ENCODE peak calls at places on chromosomes 7 and 10, in four cellular contexts. One of them, this sample, is unnamed.

GRCh38 chr7:74657692-74658170 is at the start of gene GTF2I:
- DNase-seq in GM23338: no peak
- DNase-seq in GM20000: no peak
- DNase-seq in upper lobe of right lung: no peak
- DNase-seq in this sample: no peak

GRCh38 chr7:133681529-133681928 is 428.7 kb downstream of the EXOC4 start:
- DNase-seq in GM23338: no peak
- DNase-seq in GM20000: no peak
- DNase-seq in upper lobe of right lung: no peak
- DNase-seq in this sample: no peak

GRCh38 chr10:124996854-124997215 is 54.9 kb downstream of the ZRANB1 start:
- DNase-seq in GM23338: no peak
- DNase-seq in GM20000: peak
- DNase-seq in upper lobe of right lung: no peak
- DNase-seq in this sample: peak

GRCh38 chr10:121956111-121957061 is 18.6 kb downstream of the NSMCE4A start:
- DNase-seq in GM23338: no peak
- DNase-seq in GM20000: no peak
- DNase-seq in upper lobe of right lung: no peak
- DNase-seq in this sample: no peak

GRCh38 chr7:45992831-45993230 is 71.8 kb upstream of the IGFBP3 start:
- DNase-seq in GM23338: no peak
- DNase-seq in GM20000: no peak
- DNase-seq in upper lobe of right lung: no peak
- DNase-seq in this sample: no peak

GRCh38 chr10:22682237-22683192 is 31.9 kb downstream of the PIP4K2A start:
- DNase-seq in GM23338: no peak
- DNase-seq in GM20000: no peak
- DNase-seq in upper lobe of right lung: no peak
- DNase-seq in this sample: no peak

GRCh38 chr10:119335671-119336353 is 128.4 kb downstream of the GRK5 start:
- DNase-seq in GM23338: no peak
- DNase-seq in GM20000: no peak
- DNase-seq in upper lobe of right lung: no peak
- DNase-seq in this sample: no peak

GRCh38 chr7:133303372-133303771 is 50.5 kb downstream of the EXOC4 start:
- DNase-seq in GM23338: no peak
- DNase-seq in GM20000: no peak
- DNase-seq in upper lobe of right lung: no peak
- DNase-seq in this sample: no peak

GRCh38 chr7:135167360-135167759 is 3.1 kb downstream of the CYREN start:
- DNase-seq in GM23338: no peak
- DNase-seq in GM20000: no peak
- DNase-seq in upper lobe of right lung: no peak
- DNase-seq in this sample: peak

GRCh38 chr7:137801003-137801402 is 45.8 kb downstream of the DGKI start:
- DNase-seq in GM23338: no peak
- DNase-seq in GM20000: no peak
- DNase-seq in upper lobe of right lung: no peak
- DNase-seq in this sample: no peak

GRCh38 chr10:100654835-100655759 is 90.3 kb upstream of the PAX2 start:
- DNase-seq in GM23338: peak
- DNase-seq in GM20000: no peak
- DNase-seq in upper lobe of right lung: no peak
- DNase-seq in this sample: peak

GRCh38 chr7:137882806-137883205 is 36.0 kb upstream of the DGKI start:
- DNase-seq in GM23338: no peak
- DNase-seq in GM20000: no peak
- DNase-seq in upper lobe of right lung: no peak
- DNase-seq in this sample: no peak

GRCh38 chr10:78865518-78865835 is 203.3 kb upstream of the ZMIZ1 start:
- DNase-seq in GM23338: no peak
- DNase-seq in GM20000: no peak
- DNase-seq in upper lobe of right lung: no peak
- DNase-seq in this sample: no peak

GRCh38 chr10:124703778-124704427 is 40.3 kb downstream of the FAM53B start:
- DNase-seq in GM23338: no peak
- DNase-seq in GM20000: no peak
- DNase-seq in upper lobe of right lung: no peak
- DNase-seq in this sample: no peak

GRCh38 chr10:115129752-115130151 is 36.6 kb downstream of the ATRNL1 start:
- DNase-seq in GM23338: peak
- DNase-seq in GM20000: peak
- DNase-seq in upper lobe of right lung: no peak
- DNase-seq in this sample: no peak

GRCh38 chr10:119201233-119201632 is 6.1 kb upstream of the GRK5 start:
- DNase-seq in GM23338: no peak
- DNase-seq in GM20000: no peak
- DNase-seq in upper lobe of right lung: no peak
- DNase-seq in this sample: no peak

GRCh38 chr10:22320591-22321155 is at the start of gene BMI1:
- DNase-seq in GM23338: peak
- DNase-seq in GM20000: peak
- DNase-seq in upper lobe of right lung: peak
- DNase-seq in this sample: peak

GRCh38 chr7:1694981-1695511 is 25.0 kb downstream of the ELFN1 start:
- DNase-seq in GM23338: no peak
- DNase-seq in GM20000: no peak
- DNase-seq in upper lobe of right lung: peak
- DNase-seq in this sample: no peak

GRCh38 chr7:936131-937054 is 18.1 kb downstream of the ADAP1 start:
- DNase-seq in GM23338: no peak
- DNase-seq in GM20000: peak
- DNase-seq in upper lobe of right lung: peak
- DNase-seq in this sample: peak

GRCh38 chr7:134593530-134594392 is 44.9 kb downstream of the AKR1B15 start:
- DNase-seq in GM23338: no peak
- DNase-seq in GM20000: no peak
- DNase-seq in upper lobe of right lung: no peak
- DNase-seq in this sample: no peak

GRCh38 chr7:69596723-69597277 is 1.5 kb upstream of the AUTS2 start:
- DNase-seq in GM23338: no peak
- DNase-seq in GM20000: peak
- DNase-seq in upper lobe of right lung: no peak
- DNase-seq in this sample: no peak

GRCh38 chr7:137642467-137642866 is 204.3 kb downstream of the DGKI start:
- DNase-seq in GM23338: no peak
- DNase-seq in GM20000: no peak
- DNase-seq in upper lobe of right lung: no peak
- DNase-seq in this sample: no peak

GRCh38 chr7:112484671-112485097 is 3.9 kb downstream of the LSMEM1 start:
- DNase-seq in GM23338: no peak
- DNase-seq in GM20000: no peak
- DNase-seq in upper lobe of right lung: no peak
- DNase-seq in this sample: no peak

GRCh38 chr10:72229261-72230251 is 13.5 kb upstream of the ASCC1 start:
- DNase-seq in GM23338: no peak
- DNase-seq in GM20000: no peak
- DNase-seq in upper lobe of right lung: no peak
- DNase-seq in this sample: no peak

GRCh38 chr7:74708569-74709275 is 51.2 kb downstream of the GTF2I start:
- DNase-seq in GM23338: no peak
- DNase-seq in GM20000: no peak
- DNase-seq in upper lobe of right lung: no peak
- DNase-seq in this sample: no peak

GRCh38 chr7:104791065-104791464 is 222.9 kb upstream of the KMT2E start:
- DNase-seq in GM23338: no peak
- DNase-seq in GM20000: no peak
- DNase-seq in upper lobe of right lung: no peak
- DNase-seq in this sample: no peak

GRCh38 chr7:131690446-131690845 is 134.0 kb upstream of the PODXL start:
- DNase-seq in GM23338: no peak
- DNase-seq in GM20000: no peak
- DNase-seq in upper lobe of right lung: no peak
- DNase-seq in this sample: no peak

GRCh38 chr7:1901431-1902210 is 231.5 kb downstream of the ELFN1 start:
- DNase-seq in GM23338: no peak
- DNase-seq in GM20000: no peak
- DNase-seq in upper lobe of right lung: peak
- DNase-seq in this sample: no peak

GRCh38 chr7:74317146-74317782 is 28.1 kb downstream of the CLIP2 start:
- DNase-seq in GM23338: no peak
- DNase-seq in GM20000: no peak
- DNase-seq in upper lobe of right lung: no peak
- DNase-seq in this sample: no peak

GRCh38 chr10:71211759-71212248 is 566 bp upstream of the UNC5B start:
- DNase-seq in GM23338: no peak
- DNase-seq in GM20000: no peak
- DNase-seq in upper lobe of right lung: no peak
- DNase-seq in this sample: peak

GRCh38 chr10:71211053-71211452 is 1.3 kb upstream of the UNC5B start:
- DNase-seq in GM23338: no peak
- DNase-seq in GM20000: no peak
- DNase-seq in upper lobe of right lung: peak
- DNase-seq in this sample: peak

GRCh38 chr10:71207578-71207977 is 4.8 kb upstream of the UNC5B start:
- DNase-seq in GM23338: no peak
- DNase-seq in GM20000: no peak
- DNase-seq in upper lobe of right lung: no peak
- DNase-seq in this sample: no peak

GRCh38 chr10:71210031-71210871 is 2.1 kb upstream of the UNC5B start:
- DNase-seq in GM23338: no peak
- DNase-seq in GM20000: no peak
- DNase-seq in upper lobe of right lung: peak
- DNase-seq in this sample: no peak

DNA sequence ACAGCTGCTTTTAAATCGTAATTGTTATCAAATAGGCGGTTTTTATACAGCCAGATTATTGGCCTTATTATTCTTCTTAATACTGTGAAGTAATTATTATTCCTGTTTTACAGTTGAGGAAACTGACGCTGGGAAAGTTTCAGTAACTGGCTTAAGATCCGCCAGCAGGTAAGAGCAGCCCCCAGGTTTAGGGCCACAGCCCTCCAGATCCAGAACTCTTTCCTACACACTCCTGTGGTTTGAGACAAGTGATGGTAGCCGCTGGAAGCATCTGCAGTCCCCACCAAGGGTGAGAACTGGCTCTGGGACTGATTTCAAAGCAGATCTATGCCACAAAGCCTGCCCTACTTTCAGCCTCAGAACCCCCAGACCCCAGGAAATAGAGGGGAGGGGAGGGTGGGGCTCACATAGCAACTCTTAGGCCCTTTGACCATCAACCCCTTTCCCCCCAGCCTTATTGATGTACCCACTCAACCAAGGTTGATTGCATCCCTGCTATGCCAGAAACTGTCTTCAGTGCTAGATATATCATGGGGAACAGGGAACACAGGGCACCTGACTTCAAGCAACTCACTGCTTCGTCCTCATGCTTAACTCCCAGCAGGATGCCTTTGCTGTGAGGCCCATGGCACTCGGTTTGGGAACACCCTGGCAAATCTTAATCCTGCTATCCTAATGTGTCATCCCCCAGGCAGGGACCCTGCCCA is 2.9 kb upstream of the UNC5B start:
- DNase-seq in GM23338: no peak
- DNase-seq in GM20000: no peak
- DNase-seq in upper lobe of right lung: peak
- DNase-seq in this sample: no peak
- TF ChIP-seq CTCF in GM23338: no peak
- TF ChIP-seq CTCF in GM20000: no peak
- TF ChIP-seq CTCF in upper lobe of right lung: no peak
- TF ChIP-seq CTCF in this sample: no peak

GRCh38 chr7:66899552-66900280 is 21.3 kb upstream of the TMEM248 start:
- DNase-seq in GM23338: no peak
- DNase-seq in GM20000: no peak
- DNase-seq in upper lobe of right lung: no peak
- DNase-seq in this sample: no peak

GRCh38 chr7:66896441-66896840 is 24.6 kb upstream of the TMEM248 start:
- DNase-seq in GM23338: no peak
- DNase-seq in GM20000: no peak
- DNase-seq in upper lobe of right lung: no peak
- DNase-seq in this sample: no peak

GRCh38 chr7:66894463-66895080 is 26.5 kb upstream of the TMEM248 start:
- DNase-seq in GM23338: peak
- DNase-seq in GM20000: peak
- DNase-seq in upper lobe of right lung: no peak
- DNase-seq in this sample: no peak
- TF ChIP-seq CTCF in GM23338: peak
- TF ChIP-seq CTCF in GM20000: no peak
- TF ChIP-seq CTCF in upper lobe of right lung: no peak
- TF ChIP-seq CTCF in this sample: peak

GRCh38 chr7:24587853-24588252 is 14.6 kb downstream of the PALS2 start:
- DNase-seq in GM23338: peak
- DNase-seq in GM20000: no peak
- DNase-seq in upper lobe of right lung: no peak
- DNase-seq in this sample: no peak
- TF ChIP-seq CTCF in GM23338: peak
- TF ChIP-seq CTCF in GM20000: peak
- TF ChIP-seq CTCF in upper lobe of right lung: peak
- TF ChIP-seq CTCF in this sample: peak

DNA sequence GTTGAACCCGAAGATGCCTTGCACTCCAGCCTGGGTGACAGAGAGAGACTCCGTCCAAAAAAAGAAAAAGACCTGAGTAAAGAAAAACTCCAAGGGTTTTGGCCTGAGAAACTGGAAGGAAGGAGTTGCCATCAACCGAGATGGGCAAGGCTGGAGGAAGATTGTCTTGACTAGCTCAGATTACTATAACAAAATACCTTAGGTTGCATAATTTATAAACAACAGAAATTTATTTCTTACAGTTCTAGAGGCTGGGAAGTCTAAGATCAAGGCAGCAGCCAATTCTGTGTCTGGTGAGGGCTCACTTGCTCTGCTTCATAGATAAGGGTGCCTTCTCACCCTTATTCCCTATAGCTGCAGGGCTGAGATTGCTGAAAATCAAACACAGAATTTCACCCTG is 91.2 kb downstream of the CUL2 start:
- DNase-seq in GM23338: no peak
- DNase-seq in GM20000: no peak
- DNase-seq in upper lobe of right lung: no peak
- DNase-seq in this sample: no peak
- TF ChIP-seq CTCF in GM23338: no peak
- TF ChIP-seq CTCF in GM20000: no peak
- TF ChIP-seq CTCF in upper lobe of right lung: no peak
- TF ChIP-seq CTCF in this sample: no peak

GRCh38 chr10:91090761-91091529 is 129.5 kb upstream of the PCGF5 start:
- DNase-seq in GM23338: no peak
- DNase-seq in GM20000: peak
- DNase-seq in upper lobe of right lung: no peak
- DNase-seq in this sample: peak

GRCh38 chr10:91091780-91092179 is 128.7 kb upstream of the PCGF5 start:
- DNase-seq in GM23338: no peak
- DNase-seq in GM20000: no peak
- DNase-seq in upper lobe of right lung: no peak
- DNase-seq in this sample: no peak

GRCh38 chr10:91088300-91089140 is 131.9 kb upstream of the PCGF5 start:
- DNase-seq in GM23338: peak
- DNase-seq in GM20000: peak
- DNase-seq in upper lobe of right lung: no peak
- DNase-seq in this sample: peak
- TF ChIP-seq CTCF in GM23338: peak
- TF ChIP-seq CTCF in GM20000: no peak
- TF ChIP-seq CTCF in upper lobe of right lung: peak
- TF ChIP-seq CTCF in this sample: peak

GRCh38 chr10:97539523-97540200 is 32.9 kb upstream of the ANKRD2 start:
- DNase-seq in GM23338: peak
- DNase-seq in GM20000: no peak
- DNase-seq in upper lobe of right lung: no peak
- DNase-seq in this sample: no peak
- TF ChIP-seq CTCF in GM23338: peak
- TF ChIP-seq CTCF in GM20000: no peak
- TF ChIP-seq CTCF in upper lobe of right lung: peak
- TF ChIP-seq CTCF in this sample: no peak